ENCODE peak calls at places on chromosomes 3 and 15, in four cellular contexts. C is lower lobe of right lung, Z is uterus, K is OCI-LY7. G is an unnamed sample.

GRCh38 chr3:46576899-46577298 is 10.8 kb upstream of the LRRC2 start:
- DNase-seq in Z (no peak), K (no peak), C (no peak), G (no peak)

GRCh38 chr15:56047354-56047753 is 53.9 kb upstream of the NEDD4 start:
- DNase-seq in C (no peak), K (no peak), Z (no peak), G (no peak)

GRCh38 chr15:26013946-26014345 is 150.8 kb upstream of the ATP10A start:
- DNase-seq in Z (no peak), C (no peak), K (no peak), G (no peak)

GRCh38 chr15:44716983-44717602 is 5.8 kb downstream of the B2M start:
- DNase-seq in C (no peak), Z (no peak), K (no peak), G (no peak)

GRCh38 chr3:126678691-126679317 is 23.9 kb upstream of the TXNRD3 start:
- DNase-seq in Z (no peak), K (peak; percentile 78), C (no peak), G (no peak)

GRCh38 chr3:111324645-111325044 is 217.4 kb upstream of the CD96 start:
- DNase-seq in Z (no peak), C (no peak), K (no peak), G (no peak)

GRCh38 chr3:178385280-178385952 is 150.8 kb upstream of the KCNMB2 start:
- DNase-seq in C (no peak), Z (peak; percentile 22), K (peak; percentile 19), G (peak; percentile 28)

GRCh38 chr3:71045917-71046282 is 537.6 kb downstream of the FOXP1 start:
- DNase-seq in Z (no peak), K (no peak), C (no peak), G (no peak)

GRCh38 chr15:53389271-53389670 is 370.2 kb downstream of the WDR72 start:
- DNase-seq in Z (no peak), C (no peak), K (no peak), G (no peak)

GRCh38 chr3:37922721-37923575 is 61.3 kb downstream of the CTDSPL start:
- DNase-seq in K (no peak), Z (no peak), C (no peak), G (no peak)

GRCh38 chr3:149258298-149258697 is 36.7 kb upstream of the CP start:
- DNase-seq in K (no peak), C (no peak), Z (no peak), G (no peak)

GRCh38 chr3:62414786-62415185 is 41.4 kb upstream of the FEZF2 start:
- DNase-seq in C (no peak), K (no peak), Z (no peak), G (no peak)

DNA sequence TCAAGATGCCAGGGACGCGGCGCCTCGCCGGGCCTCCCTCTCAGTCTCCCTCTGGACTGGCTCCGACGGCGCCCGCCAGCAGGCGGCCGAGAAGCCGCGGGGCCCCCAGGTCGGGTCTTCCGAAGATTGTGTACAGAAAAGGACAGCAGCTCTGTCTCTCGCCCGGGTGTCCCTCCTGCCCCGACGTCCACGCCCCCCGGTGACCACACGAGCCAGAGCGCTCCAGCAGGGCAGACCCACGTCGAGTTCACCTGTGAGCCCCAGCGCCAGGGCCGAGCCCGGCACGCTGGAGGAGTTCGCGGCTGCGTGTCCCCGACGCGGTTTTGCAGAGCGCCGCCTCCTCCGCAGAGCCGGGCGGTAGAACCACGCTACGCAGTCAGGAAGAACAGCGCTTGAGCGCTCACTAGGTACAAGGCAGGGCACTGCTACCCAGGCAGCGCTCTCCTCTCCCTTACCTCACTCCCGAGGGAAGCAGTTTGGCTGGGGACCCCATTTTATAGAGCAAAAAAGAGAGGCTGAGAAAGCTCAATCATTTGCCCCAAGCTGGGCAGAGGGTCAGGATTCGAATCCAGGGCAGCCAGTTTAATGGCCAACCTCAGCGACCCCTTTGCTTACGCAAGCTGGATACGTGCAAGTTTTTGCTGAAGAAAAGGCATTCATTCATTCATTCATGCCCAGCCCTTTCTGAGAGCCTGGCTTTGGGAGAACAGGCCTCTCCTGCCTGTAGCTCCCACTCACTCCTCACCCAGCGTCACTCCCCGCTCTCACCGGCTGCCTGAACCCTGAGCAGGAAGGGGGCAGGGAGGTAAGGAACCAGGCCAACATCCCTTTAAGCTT is 3.0 kb upstream of the TLE3 start:
- DNase-seq in C (peak; percentile 72), Z (peak; percentile 54), K (peak; percentile 68), G (peak; percentile 67)
- TF ChIP-seq CTCF in C (peak; percentile 24), Z (peak; percentile 5), K (peak; percentile 54), G (no peak)

GRCh38 chr3:150755902-150756301 is 7.1 kb downstream of the SIAH2 start:
- DNase-seq in C (no peak), K (no peak), Z (no peak), G (no peak)

GRCh38 chr3:150757364-150757763 is 5.6 kb downstream of the SIAH2 start:
- DNase-seq in Z (no peak), K (no peak), C (no peak), G (peak; percentile 12)

GRCh38 chr3:150759319-150759718 is 3.6 kb downstream of the SIAH2 start:
- DNase-seq in Z (no peak), K (no peak), C (no peak), G (no peak)

GRCh38 chr3:150756491-150757059 is 6.4 kb downstream of the SIAH2 start:
- DNase-seq in C (no peak), K (no peak), Z (no peak), G (peak; percentile 10)

GRCh38 chr3:150757768-150758167 is 5.2 kb downstream of the SIAH2 start:
- DNase-seq in K (no peak), Z (no peak), C (no peak), G (peak; percentile 11)
- H3K4me1 ChIP-seq in K (peaks cover 30% of the 10 kb centered on the region), Z (peaks cover 13% of the 10 kb centered on the region), C (peaks cover 56% of the 10 kb centered on the region), G (peaks cover 3% of the 10 kb centered on the region)

GRCh38 chr3:152834354-152835310 is at the start of gene P2RY1:
- DNase-seq in K (peak; percentile 41), C (peak; percentile 84), Z (peak; percentile 72), G (peak; percentile 79)
- TF ChIP-seq CTCF in K (no peak), C (no peak), Z (no peak), G (peak; percentile 3)

GRCh38 chr3:58497074-58497473 is 5.2 kb downstream of the KCTD6 start:
- DNase-seq in C (no peak), Z (no peak), K (peak; percentile 54), G (no peak)
- H3K4me1 ChIP-seq in C (peaks cover 44% of the 10 kb centered on the region), Z (peaks cover 11% of the 10 kb centered on the region), K (peaks cover 56% of the 10 kb centered on the region), G (peaks cover 23% of the 10 kb centered on the region)

GRCh38 chr3:15165061-15165460 is 41.0 kb upstream of the CAPN7 start:
- DNase-seq in C (no peak), K (no peak), Z (no peak), G (no peak)
- TF ChIP-seq CTCF in C (no peak), K (no peak), Z (no peak), G (no peak)